ENCODE peak calls at places on chromosomes 6 and 20, in six cellular contexts. One of them, this sample, is unnamed.
A peak's percentile ranks its signal among the peaks of the same experiment; 100 is the strongest.

GRCh38 chr6:87094576-87094975 is 330 bp downstream of the CGA start:
- DNase-seq in fibroblast of lung: peak; percentile 64
- DNase-seq in gastrocnemius medialis: no peak
- DNase-seq in CD8-positive, alpha-beta T cell: no peak
- DNase-seq in left ventricle myocardium inferior: no peak
- DNase-seq in mammary epithelial cell: no peak
- DNase-seq in this sample: no peak

GRCh38 chr6:152368761-152369624 is 268.2 kb downstream of the SYNE1 start:
- DNase-seq in fibroblast of lung: no peak
- DNase-seq in gastrocnemius medialis: peak; percentile 70
- DNase-seq in CD8-positive, alpha-beta T cell: no peak
- DNase-seq in left ventricle myocardium inferior: peak; percentile 59
- DNase-seq in mammary epithelial cell: no peak
- DNase-seq in this sample: no peak

GRCh38 chr6:138343112-138343511 is 34.6 kb upstream of the SMIM28 start:
- DNase-seq in fibroblast of lung: no peak
- DNase-seq in gastrocnemius medialis: no peak
- DNase-seq in CD8-positive, alpha-beta T cell: no peak
- DNase-seq in left ventricle myocardium inferior: no peak
- DNase-seq in mammary epithelial cell: no peak
- DNase-seq in this sample: no peak

GRCh38 chr20:48350291-48350988 is 477.4 kb downstream of the PREX1 start:
- DNase-seq in fibroblast of lung: no peak
- DNase-seq in gastrocnemius medialis: no peak
- DNase-seq in CD8-positive, alpha-beta T cell: no peak
- DNase-seq in left ventricle myocardium inferior: no peak
- DNase-seq in mammary epithelial cell: no peak
- DNase-seq in this sample: no peak

GRCh38 chr6:10518461-10519216 is 2.5 kb upstream of the GCNT2 start:
- DNase-seq in fibroblast of lung: peak; percentile 72
- DNase-seq in gastrocnemius medialis: no peak
- DNase-seq in CD8-positive, alpha-beta T cell: no peak
- DNase-seq in left ventricle myocardium inferior: no peak
- DNase-seq in mammary epithelial cell: peak; percentile 21
- DNase-seq in this sample: peak; percentile 57

GRCh38 chr6:100553243-100553642 is 88.5 kb upstream of the SIM1 start:
- DNase-seq in fibroblast of lung: no peak
- DNase-seq in gastrocnemius medialis: no peak
- DNase-seq in CD8-positive, alpha-beta T cell: no peak
- DNase-seq in left ventricle myocardium inferior: no peak
- DNase-seq in mammary epithelial cell: no peak
- DNase-seq in this sample: no peak

GRCh38 chr20:3315110-3315509 is 76.1 kb upstream of the SLC4A11 start:
- DNase-seq in fibroblast of lung: no peak
- DNase-seq in gastrocnemius medialis: no peak
- DNase-seq in CD8-positive, alpha-beta T cell: no peak
- DNase-seq in left ventricle myocardium inferior: no peak
- DNase-seq in mammary epithelial cell: no peak
- DNase-seq in this sample: no peak

GRCh38 chr6:138454976-138455706 is 44.2 kb downstream of the NHSL1 start:
- DNase-seq in fibroblast of lung: peak; percentile 29
- DNase-seq in gastrocnemius medialis: no peak
- DNase-seq in CD8-positive, alpha-beta T cell: peak; percentile 52
- DNase-seq in left ventricle myocardium inferior: no peak
- DNase-seq in mammary epithelial cell: peak; percentile 80
- DNase-seq in this sample: no peak

GRCh38 chr6:35240838-35241801 is 18.4 kb upstream of the ZNF76 start:
- DNase-seq in fibroblast of lung: peak; percentile 19
- DNase-seq in gastrocnemius medialis: no peak
- DNase-seq in CD8-positive, alpha-beta T cell: peak; percentile 61
- DNase-seq in left ventricle myocardium inferior: peak; percentile 74
- DNase-seq in mammary epithelial cell: peak; percentile 62
- DNase-seq in this sample: peak; percentile 46

GRCh38 chr6:6588064-6588923 is at the start of gene LY86:
- DNase-seq in fibroblast of lung: no peak
- DNase-seq in gastrocnemius medialis: no peak
- DNase-seq in CD8-positive, alpha-beta T cell: no peak
- DNase-seq in left ventricle myocardium inferior: peak; percentile 33
- DNase-seq in mammary epithelial cell: no peak
- DNase-seq in this sample: no peak

GRCh38 chr6:127219869-127220268 is 46.8 kb upstream of the RNF146 start:
- DNase-seq in fibroblast of lung: no peak
- DNase-seq in gastrocnemius medialis: no peak
- DNase-seq in CD8-positive, alpha-beta T cell: no peak
- DNase-seq in left ventricle myocardium inferior: no peak
- DNase-seq in mammary epithelial cell: no peak
- DNase-seq in this sample: no peak

GRCh38 chr20:37528442-37529213 is 952 bp upstream of the BLCAP start:
- DNase-seq in fibroblast of lung: peak; percentile 41
- DNase-seq in gastrocnemius medialis: no peak
- DNase-seq in CD8-positive, alpha-beta T cell: no peak
- DNase-seq in left ventricle myocardium inferior: no peak
- DNase-seq in mammary epithelial cell: peak; percentile 28
- DNase-seq in this sample: no peak

GRCh38 chr20:31602430-31602778 is 2.7 kb upstream of the ID1 start:
- DNase-seq in fibroblast of lung: no peak
- DNase-seq in gastrocnemius medialis: no peak
- DNase-seq in CD8-positive, alpha-beta T cell: no peak
- DNase-seq in left ventricle myocardium inferior: no peak
- DNase-seq in mammary epithelial cell: no peak
- DNase-seq in this sample: no peak

GRCh38 chr6:24798740-24799540 is at the start of gene ARMH2:
- DNase-seq in fibroblast of lung: peak; percentile 10
- DNase-seq in gastrocnemius medialis: no peak
- DNase-seq in CD8-positive, alpha-beta T cell: no peak
- DNase-seq in left ventricle myocardium inferior: no peak
- DNase-seq in mammary epithelial cell: no peak
- DNase-seq in this sample: no peak

GRCh38 chr20:44091026-44091425 is 96.0 kb downstream of the JPH2 start:
- DNase-seq in fibroblast of lung: no peak
- DNase-seq in gastrocnemius medialis: no peak
- DNase-seq in CD8-positive, alpha-beta T cell: no peak
- DNase-seq in left ventricle myocardium inferior: no peak
- DNase-seq in mammary epithelial cell: no peak
- DNase-seq in this sample: no peak

GRCh38 chr6:102619585-102619984 is 1226.1 kb downstream of the GRIK2 start:
- DNase-seq in fibroblast of lung: peak; percentile 5
- DNase-seq in gastrocnemius medialis: no peak
- DNase-seq in CD8-positive, alpha-beta T cell: no peak
- DNase-seq in left ventricle myocardium inferior: no peak
- DNase-seq in mammary epithelial cell: peak; percentile 3
- DNase-seq in this sample: peak; percentile 0

GRCh38 chr6:112014483-112014882 is 39.4 kb upstream of the CCN6 start:
- DNase-seq in fibroblast of lung: peak; percentile 90
- DNase-seq in gastrocnemius medialis: no peak
- DNase-seq in CD8-positive, alpha-beta T cell: no peak
- DNase-seq in left ventricle myocardium inferior: no peak
- DNase-seq in mammary epithelial cell: peak; percentile 39
- DNase-seq in this sample: no peak

GRCh38 chr6:14876778-14877613 is 368.9 kb upstream of the JARID2 start:
- DNase-seq in fibroblast of lung: peak; percentile 86
- DNase-seq in gastrocnemius medialis: no peak
- DNase-seq in CD8-positive, alpha-beta T cell: no peak
- DNase-seq in left ventricle myocardium inferior: no peak
- DNase-seq in mammary epithelial cell: peak; percentile 78
- DNase-seq in this sample: peak; percentile 86

GRCh38 chr6:127900935-127901334 is at the start of gene THEMIS:
- DNase-seq in fibroblast of lung: no peak
- DNase-seq in gastrocnemius medialis: no peak
- DNase-seq in CD8-positive, alpha-beta T cell: peak; percentile 29
- DNase-seq in left ventricle myocardium inferior: no peak
- DNase-seq in mammary epithelial cell: no peak
- DNase-seq in this sample: no peak

GRCh38 chr6:111041917-111042316 is 45.4 kb upstream of the SLC16A10 start:
- DNase-seq in fibroblast of lung: no peak
- DNase-seq in gastrocnemius medialis: no peak
- DNase-seq in CD8-positive, alpha-beta T cell: no peak
- DNase-seq in left ventricle myocardium inferior: no peak
- DNase-seq in mammary epithelial cell: no peak
- DNase-seq in this sample: no peak

GRCh38 chr6:2576499-2576898 is 174.2 kb downstream of the MYLK4 start:
- DNase-seq in fibroblast of lung: no peak
- DNase-seq in gastrocnemius medialis: no peak
- DNase-seq in CD8-positive, alpha-beta T cell: no peak
- DNase-seq in left ventricle myocardium inferior: no peak
- DNase-seq in mammary epithelial cell: no peak
- DNase-seq in this sample: no peak

GRCh38 chr6:158072083-158072721 is 90.5 kb downstream of the SYNJ2 start:
- DNase-seq in fibroblast of lung: peak; percentile 63
- DNase-seq in gastrocnemius medialis: peak; percentile 39
- DNase-seq in CD8-positive, alpha-beta T cell: peak; percentile 61
- DNase-seq in left ventricle myocardium inferior: peak; percentile 68
- DNase-seq in mammary epithelial cell: peak; percentile 46
- DNase-seq in this sample: peak; percentile 66

GRCh38 chr20:51400051-51400926 is 142.2 kb downstream of the NFATC2 start:
- DNase-seq in fibroblast of lung: no peak
- DNase-seq in gastrocnemius medialis: no peak
- DNase-seq in CD8-positive, alpha-beta T cell: peak; percentile 60
- DNase-seq in left ventricle myocardium inferior: no peak
- DNase-seq in mammary epithelial cell: no peak
- DNase-seq in this sample: no peak

GRCh38 chr6:118725944-118726343 is 74.6 kb upstream of the CEP85L start:
- DNase-seq in fibroblast of lung: no peak
- DNase-seq in gastrocnemius medialis: no peak
- DNase-seq in CD8-positive, alpha-beta T cell: peak; percentile 60
- DNase-seq in left ventricle myocardium inferior: no peak
- DNase-seq in mammary epithelial cell: no peak
- DNase-seq in this sample: no peak

GRCh38 chr6:35973670-35974222 is 50.7 kb downstream of the SLC26A8 start:
- DNase-seq in fibroblast of lung: no peak
- DNase-seq in gastrocnemius medialis: no peak
- DNase-seq in CD8-positive, alpha-beta T cell: no peak
- DNase-seq in left ventricle myocardium inferior: no peak
- DNase-seq in mammary epithelial cell: no peak
- DNase-seq in this sample: no peak

GRCh38 chr20:48550814-48551213 is 277.0 kb downstream of the PREX1 start:
- DNase-seq in fibroblast of lung: peak; percentile 18
- DNase-seq in gastrocnemius medialis: no peak
- DNase-seq in CD8-positive, alpha-beta T cell: no peak
- DNase-seq in left ventricle myocardium inferior: no peak
- DNase-seq in mammary epithelial cell: no peak
- DNase-seq in this sample: no peak

GRCh38 chr6:138798028-138798427 is 2.1 kb downstream of the ECT2L start:
- DNase-seq in fibroblast of lung: no peak
- DNase-seq in gastrocnemius medialis: no peak
- DNase-seq in CD8-positive, alpha-beta T cell: no peak
- DNase-seq in left ventricle myocardium inferior: no peak
- DNase-seq in mammary epithelial cell: no peak
- DNase-seq in this sample: no peak

GRCh38 chr6:17574871-17575560 is 25.1 kb upstream of the FAM8A1 start:
- DNase-seq in fibroblast of lung: peak; percentile 91
- DNase-seq in gastrocnemius medialis: no peak
- DNase-seq in CD8-positive, alpha-beta T cell: no peak
- DNase-seq in left ventricle myocardium inferior: no peak
- DNase-seq in mammary epithelial cell: peak; percentile 73
- DNase-seq in this sample: peak; percentile 78

DNA sequence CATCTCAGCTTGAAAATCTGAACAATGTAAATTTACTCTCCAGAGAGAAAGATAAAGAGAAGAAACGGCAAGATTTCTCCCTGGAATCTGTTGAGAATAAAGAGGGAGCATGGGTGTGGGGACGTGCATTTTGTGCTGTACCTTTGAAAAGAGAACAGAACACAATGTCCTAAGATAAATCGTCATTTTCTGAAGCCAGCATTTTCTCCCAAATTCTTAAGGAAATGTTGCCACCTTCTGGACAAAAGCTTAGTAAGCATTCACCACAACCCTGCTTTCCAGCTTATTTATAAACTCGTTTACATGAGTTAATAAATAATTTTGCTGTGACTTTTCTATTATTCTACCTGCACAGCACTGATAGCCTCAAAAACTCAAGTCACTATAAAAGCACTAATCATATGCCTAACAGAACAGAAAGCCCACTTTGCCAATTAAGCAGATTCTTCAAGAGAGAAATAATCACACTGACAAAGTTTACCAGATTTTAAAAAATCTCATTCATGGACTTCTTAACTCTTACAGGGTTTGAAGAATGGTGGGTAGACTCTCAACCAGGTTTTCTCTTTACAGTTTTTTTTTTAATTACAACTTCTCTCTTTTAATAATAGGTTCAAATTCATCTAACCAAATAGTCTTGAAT is 155.8 kb downstream of the MBOAT1 start:
- DNase-seq in fibroblast of lung: peak; percentile 41
- DNase-seq in gastrocnemius medialis: no peak
- DNase-seq in CD8-positive, alpha-beta T cell: no peak
- DNase-seq in left ventricle myocardium inferior: no peak
- DNase-seq in mammary epithelial cell: peak; percentile 19
- DNase-seq in this sample: peak; percentile 34
- TF ChIP-seq CTCF in fibroblast of lung: peak; percentile 58
- TF ChIP-seq CTCF in gastrocnemius medialis: peak; percentile 18
- TF ChIP-seq CTCF in CD8-positive, alpha-beta T cell: no peak
- TF ChIP-seq CTCF in left ventricle myocardium inferior: peak; percentile 61
- TF ChIP-seq CTCF in mammary epithelial cell: peak; percentile 64
- TF ChIP-seq CTCF in this sample: peak; percentile 59

GRCh38 chr6:108946695-108947094 is 98.5 kb downstream of the ARMC2 start:
- DNase-seq in fibroblast of lung: peak; percentile 79
- DNase-seq in gastrocnemius medialis: no peak
- DNase-seq in CD8-positive, alpha-beta T cell: no peak
- DNase-seq in left ventricle myocardium inferior: no peak
- DNase-seq in mammary epithelial cell: no peak
- DNase-seq in this sample: peak; percentile 13

GRCh38 chr6:108947114-108947854 is 99.1 kb downstream of the ARMC2 start:
- DNase-seq in fibroblast of lung: peak; percentile 70
- DNase-seq in gastrocnemius medialis: no peak
- DNase-seq in CD8-positive, alpha-beta T cell: no peak
- DNase-seq in left ventricle myocardium inferior: no peak
- DNase-seq in mammary epithelial cell: peak; percentile 97
- DNase-seq in this sample: peak; percentile 89

GRCh38 chr6:108951351-108951953 is 103.2 kb downstream of the ARMC2 start:
- DNase-seq in fibroblast of lung: no peak
- DNase-seq in gastrocnemius medialis: no peak
- DNase-seq in CD8-positive, alpha-beta T cell: no peak
- DNase-seq in left ventricle myocardium inferior: no peak
- DNase-seq in mammary epithelial cell: no peak
- DNase-seq in this sample: no peak

GRCh38 chr6:108945686-108946158 is 97.5 kb downstream of the ARMC2 start:
- DNase-seq in fibroblast of lung: peak; percentile 86
- DNase-seq in gastrocnemius medialis: peak; percentile 73
- DNase-seq in CD8-positive, alpha-beta T cell: no peak
- DNase-seq in left ventricle myocardium inferior: peak; percentile 91
- DNase-seq in mammary epithelial cell: no peak
- DNase-seq in this sample: peak; percentile 35

GRCh38 chr6:108948252-108948651 is 100.0 kb downstream of the ARMC2 start:
- DNase-seq in fibroblast of lung: no peak
- DNase-seq in gastrocnemius medialis: no peak
- DNase-seq in CD8-positive, alpha-beta T cell: no peak
- DNase-seq in left ventricle myocardium inferior: no peak
- DNase-seq in mammary epithelial cell: no peak
- DNase-seq in this sample: peak; percentile 14
- H3K27ac ChIP-seq in fibroblast of lung: peak overlapping the region; percentile 7
- H3K27ac ChIP-seq in gastrocnemius medialis: peak overlapping the region; percentile 90
- H3K27ac ChIP-seq in CD8-positive, alpha-beta T cell: no peak overlapping the region
- H3K27ac ChIP-seq in left ventricle myocardium inferior: peak overlapping the region; percentile 93
- H3K27ac ChIP-seq in mammary epithelial cell: peak overlapping the region; percentile 45
- H3K27ac ChIP-seq in this sample: peak overlapping the region; percentile 64

GRCh38 chr6:141513830-141514229 is 618.9 kb upstream of the GJE1 start:
- DNase-seq in fibroblast of lung: no peak
- DNase-seq in gastrocnemius medialis: no peak
- DNase-seq in CD8-positive, alpha-beta T cell: no peak
- DNase-seq in left ventricle myocardium inferior: no peak
- DNase-seq in mammary epithelial cell: no peak
- DNase-seq in this sample: no peak
- H3K4me3 ChIP-seq in fibroblast of lung: no peak overlapping the region
- H3K4me3 ChIP-seq in gastrocnemius medialis: no peak overlapping the region
- H3K4me3 ChIP-seq in CD8-positive, alpha-beta T cell: no peak overlapping the region
- H3K4me3 ChIP-seq in left ventricle myocardium inferior: peak overlapping the region; percentile 18
- H3K4me3 ChIP-seq in mammary epithelial cell: no peak overlapping the region
- H3K4me3 ChIP-seq in this sample: no peak overlapping the region

GRCh38 chr6:165439928-165440554 is 130.6 kb upstream of the C6orf118 start:
- DNase-seq in fibroblast of lung: peak; percentile 38
- DNase-seq in gastrocnemius medialis: no peak
- DNase-seq in CD8-positive, alpha-beta T cell: no peak
- DNase-seq in left ventricle myocardium inferior: no peak
- DNase-seq in mammary epithelial cell: peak; percentile 8
- DNase-seq in this sample: no peak
- TF ChIP-seq CTCF in fibroblast of lung: no peak
- TF ChIP-seq CTCF in gastrocnemius medialis: peak; percentile 41
- TF ChIP-seq CTCF in CD8-positive, alpha-beta T cell: no peak
- TF ChIP-seq CTCF in left ventricle myocardium inferior: peak; percentile 74
- TF ChIP-seq CTCF in mammary epithelial cell: peak; percentile 41
- TF ChIP-seq CTCF in this sample: peak; percentile 23

This sample was measured in brain microvascular endothelial cell.